ENCODE peak calls at places on chromosomes 12 and 14, in seven cellular contexts. One of them, this sample, is unnamed.

GRCh38 chr14:53151867-53152626 is 1.1 kb downstream of the DDHD1 start:
- DNase-seq in thoracic aorta: no peak
- DNase-seq in SJSA1: peak; percentile 53
- DNase-seq in endodermal cell: peak; percentile 80
- DNase-seq in A549: peak; percentile 89
- DNase-seq in epithelial cell of esophagus: peak; percentile 62
- DNase-seq in cardiac fibroblast: peak; percentile 54
- DNase-seq in this sample: peak; percentile 44

GRCh38 chr12:75959060-75959459 is 72.5 kb downstream of the PHLDA1 start:
- DNase-seq in A549: no peak
- DNase-seq in epithelial cell of esophagus: no peak
- DNase-seq in SJSA1: no peak
- DNase-seq in endodermal cell: no peak
- DNase-seq in cardiac fibroblast: no peak
- DNase-seq in thoracic aorta: no peak
- DNase-seq in this sample: no peak

GRCh38 chr14:35808076-35808657 is 928 bp downstream of the RALGAPA1 start:
- DNase-seq in cardiac fibroblast: peak; percentile 6
- DNase-seq in SJSA1: no peak
- DNase-seq in epithelial cell of esophagus: peak; percentile 72
- DNase-seq in thoracic aorta: no peak
- DNase-seq in endodermal cell: peak; percentile 68
- DNase-seq in A549: no peak
- DNase-seq in this sample: peak; percentile 35

GRCh38 chr12:43805149-43805856 is 814 bp downstream of the TWF1 start:
- DNase-seq in cardiac fibroblast: no peak
- DNase-seq in SJSA1: no peak
- DNase-seq in A549: peak; percentile 5
- DNase-seq in endodermal cell: no peak
- DNase-seq in thoracic aorta: no peak
- DNase-seq in epithelial cell of esophagus: no peak
- DNase-seq in this sample: no peak

GRCh38 chr14:105760691-105761344 is 234.4 kb downstream of the TMEM121 start:
- DNase-seq in SJSA1: no peak
- DNase-seq in epithelial cell of esophagus: no peak
- DNase-seq in A549: no peak
- DNase-seq in endodermal cell: no peak
- DNase-seq in cardiac fibroblast: no peak
- DNase-seq in thoracic aorta: no peak
- DNase-seq in this sample: no peak

GRCh38 chr14:93234798-93235197 is 27.7 kb downstream of the UBR7 start:
- DNase-seq in epithelial cell of esophagus: peak; percentile 96
- DNase-seq in endodermal cell: no peak
- DNase-seq in SJSA1: peak; percentile 85
- DNase-seq in cardiac fibroblast: peak; percentile 83
- DNase-seq in A549: peak; percentile 34
- DNase-seq in thoracic aorta: no peak
- DNase-seq in this sample: no peak

GRCh38 chr12:50022903-50023302 is 2.4 kb downstream of the RACGAP1 start:
- DNase-seq in A549: no peak
- DNase-seq in epithelial cell of esophagus: no peak
- DNase-seq in SJSA1: no peak
- DNase-seq in thoracic aorta: no peak
- DNase-seq in cardiac fibroblast: no peak
- DNase-seq in endodermal cell: no peak
- DNase-seq in this sample: no peak

GRCh38 chr14:99234366-99234765 is 37.6 kb downstream of the BCL11B start:
- DNase-seq in epithelial cell of esophagus: no peak
- DNase-seq in A549: no peak
- DNase-seq in SJSA1: no peak
- DNase-seq in cardiac fibroblast: no peak
- DNase-seq in endodermal cell: peak; percentile 69
- DNase-seq in thoracic aorta: no peak
- DNase-seq in this sample: no peak

GRCh38 chr14:69281450-69282169 is 21.7 kb downstream of the GALNT16 start:
- DNase-seq in A549: no peak
- DNase-seq in thoracic aorta: no peak
- DNase-seq in SJSA1: no peak
- DNase-seq in cardiac fibroblast: no peak
- DNase-seq in endodermal cell: peak; percentile 29
- DNase-seq in epithelial cell of esophagus: no peak
- DNase-seq in this sample: no peak

GRCh38 chr12:3295648-3296408 is 195.2 kb upstream of the PRMT8 start:
- DNase-seq in A549: no peak
- DNase-seq in epithelial cell of esophagus: no peak
- DNase-seq in cardiac fibroblast: peak; percentile 44
- DNase-seq in endodermal cell: no peak
- DNase-seq in thoracic aorta: no peak
- DNase-seq in SJSA1: no peak
- DNase-seq in this sample: no peak

GRCh38 chr14:103563089-103563620 is 395 bp downstream of the COA8 start:
- DNase-seq in cardiac fibroblast: peak; percentile 27
- DNase-seq in epithelial cell of esophagus: peak; percentile 67
- DNase-seq in SJSA1: no peak
- DNase-seq in thoracic aorta: no peak
- DNase-seq in endodermal cell: no peak
- DNase-seq in A549: peak; percentile 83
- DNase-seq in this sample: no peak

GRCh38 chr12:55730447-55730820 is 1.6 kb upstream of the CD63 start:
- DNase-seq in cardiac fibroblast: no peak
- DNase-seq in thoracic aorta: no peak
- DNase-seq in epithelial cell of esophagus: no peak
- DNase-seq in SJSA1: no peak
- DNase-seq in A549: no peak
- DNase-seq in endodermal cell: no peak
- DNase-seq in this sample: no peak

GRCh38 chr14:91352101-91352500 is 65.5 kb downstream of the CCDC88C start:
- DNase-seq in cardiac fibroblast: no peak
- DNase-seq in thoracic aorta: no peak
- DNase-seq in endodermal cell: peak; percentile 59
- DNase-seq in A549: no peak
- DNase-seq in SJSA1: no peak
- DNase-seq in epithelial cell of esophagus: no peak
- DNase-seq in this sample: no peak

GRCh38 chr14:91349481-91350074 is 68.0 kb downstream of the CCDC88C start:
- DNase-seq in endodermal cell: no peak
- DNase-seq in epithelial cell of esophagus: peak; percentile 51
- DNase-seq in A549: no peak
- DNase-seq in thoracic aorta: no peak
- DNase-seq in SJSA1: no peak
- DNase-seq in cardiac fibroblast: no peak
- DNase-seq in this sample: no peak

GRCh38 chr14:91350483-91350812 is 67.2 kb downstream of the CCDC88C start:
- DNase-seq in epithelial cell of esophagus: no peak
- DNase-seq in endodermal cell: no peak
- DNase-seq in thoracic aorta: no peak
- DNase-seq in cardiac fibroblast: no peak
- DNase-seq in SJSA1: no peak
- DNase-seq in A549: no peak
- DNase-seq in this sample: no peak

GRCh38 chr14:91351508-91351853 is 66.1 kb downstream of the CCDC88C start:
- DNase-seq in epithelial cell of esophagus: no peak
- DNase-seq in thoracic aorta: no peak
- DNase-seq in A549: no peak
- DNase-seq in SJSA1: no peak
- DNase-seq in endodermal cell: no peak
- DNase-seq in cardiac fibroblast: no peak
- DNase-seq in this sample: no peak

GRCh38 chr14:91350813-91351507 is 66.7 kb downstream of the CCDC88C start:
- DNase-seq in epithelial cell of esophagus: peak; percentile 25
- DNase-seq in cardiac fibroblast: no peak
- DNase-seq in A549: no peak
- DNase-seq in thoracic aorta: no peak
- DNase-seq in endodermal cell: no peak
- DNase-seq in SJSA1: no peak
- DNase-seq in this sample: no peak
- H3K4me3 ChIP-seq in epithelial cell of esophagus: no peak overlapping the region
- H3K4me3 ChIP-seq in cardiac fibroblast: no peak overlapping the region
- H3K4me3 ChIP-seq in A549: no peak overlapping the region
- H3K4me3 ChIP-seq in thoracic aorta: peak overlapping the region; percentile 27
- H3K4me3 ChIP-seq in endodermal cell: no peak overlapping the region
- H3K4me3 ChIP-seq in SJSA1: peak overlapping the region; percentile 36
- H3K4me3 ChIP-seq in this sample: no peak overlapping the region

DNA sequence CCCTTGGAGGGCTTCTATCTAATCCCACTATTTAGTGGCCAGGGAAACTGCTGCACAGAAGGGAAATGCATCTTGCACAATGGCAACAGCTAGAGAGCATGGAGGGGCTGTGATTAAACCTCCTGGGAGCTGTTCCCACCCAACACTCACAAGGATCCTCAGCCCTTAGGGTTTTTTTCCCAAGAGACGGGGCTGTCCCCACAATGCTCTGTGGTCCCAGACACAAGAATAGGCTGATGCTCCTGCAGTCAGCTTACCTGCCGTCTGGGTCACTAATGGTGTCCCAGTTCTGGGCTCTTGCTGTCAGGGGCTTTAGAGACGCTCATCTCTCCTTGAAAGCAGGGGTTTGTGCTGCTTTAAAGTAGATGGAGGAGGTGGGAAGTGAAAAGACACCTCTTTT is 4.6 kb downstream of the SERPINA1 start:
- DNase-seq in A549: no peak
- DNase-seq in cardiac fibroblast: no peak
- DNase-seq in thoracic aorta: no peak
- DNase-seq in epithelial cell of esophagus: no peak
- DNase-seq in endodermal cell: no peak
- DNase-seq in SJSA1: no peak
- DNase-seq in this sample: no peak
- H3K4me3 ChIP-seq in A549: no peak overlapping the region
- H3K4me3 ChIP-seq in cardiac fibroblast: no peak overlapping the region
- H3K4me3 ChIP-seq in thoracic aorta: no peak overlapping the region
- H3K4me3 ChIP-seq in epithelial cell of esophagus: no peak overlapping the region
- H3K4me3 ChIP-seq in endodermal cell: no peak overlapping the region
- H3K4me3 ChIP-seq in SJSA1: no peak overlapping the region
- H3K4me3 ChIP-seq in this sample: no peak overlapping the region

GRCh38 chr14:22553445-22553844 is 35.6 kb downstream of the DAD1 start:
- DNase-seq in A549: no peak
- DNase-seq in endodermal cell: no peak
- DNase-seq in thoracic aorta: no peak
- DNase-seq in SJSA1: no peak
- DNase-seq in cardiac fibroblast: no peak
- DNase-seq in epithelial cell of esophagus: no peak
- DNase-seq in this sample: no peak

GRCh38 chr14:22556990-22557623 is 31.9 kb downstream of the DAD1 start:
- DNase-seq in A549: peak; percentile 80
- DNase-seq in endodermal cell: peak; percentile 95
- DNase-seq in cardiac fibroblast: peak; percentile 81
- DNase-seq in SJSA1: peak; percentile 85
- DNase-seq in epithelial cell of esophagus: peak; percentile 72
- DNase-seq in thoracic aorta: no peak
- DNase-seq in this sample: peak; percentile 86

GRCh38 chr14:22555573-22556011 is 33.4 kb downstream of the DAD1 start:
- DNase-seq in endodermal cell: no peak
- DNase-seq in thoracic aorta: no peak
- DNase-seq in epithelial cell of esophagus: peak; percentile 63
- DNase-seq in SJSA1: no peak
- DNase-seq in cardiac fibroblast: peak; percentile 29
- DNase-seq in A549: no peak
- DNase-seq in this sample: no peak

GRCh38 chr14:22556021-22556989 is 32.7 kb downstream of the DAD1 start:
- DNase-seq in epithelial cell of esophagus: peak; percentile 94
- DNase-seq in thoracic aorta: no peak
- DNase-seq in A549: no peak
- DNase-seq in SJSA1: peak; percentile 82
- DNase-seq in cardiac fibroblast: peak; percentile 92
- DNase-seq in endodermal cell: no peak
- DNase-seq in this sample: no peak

DNA sequence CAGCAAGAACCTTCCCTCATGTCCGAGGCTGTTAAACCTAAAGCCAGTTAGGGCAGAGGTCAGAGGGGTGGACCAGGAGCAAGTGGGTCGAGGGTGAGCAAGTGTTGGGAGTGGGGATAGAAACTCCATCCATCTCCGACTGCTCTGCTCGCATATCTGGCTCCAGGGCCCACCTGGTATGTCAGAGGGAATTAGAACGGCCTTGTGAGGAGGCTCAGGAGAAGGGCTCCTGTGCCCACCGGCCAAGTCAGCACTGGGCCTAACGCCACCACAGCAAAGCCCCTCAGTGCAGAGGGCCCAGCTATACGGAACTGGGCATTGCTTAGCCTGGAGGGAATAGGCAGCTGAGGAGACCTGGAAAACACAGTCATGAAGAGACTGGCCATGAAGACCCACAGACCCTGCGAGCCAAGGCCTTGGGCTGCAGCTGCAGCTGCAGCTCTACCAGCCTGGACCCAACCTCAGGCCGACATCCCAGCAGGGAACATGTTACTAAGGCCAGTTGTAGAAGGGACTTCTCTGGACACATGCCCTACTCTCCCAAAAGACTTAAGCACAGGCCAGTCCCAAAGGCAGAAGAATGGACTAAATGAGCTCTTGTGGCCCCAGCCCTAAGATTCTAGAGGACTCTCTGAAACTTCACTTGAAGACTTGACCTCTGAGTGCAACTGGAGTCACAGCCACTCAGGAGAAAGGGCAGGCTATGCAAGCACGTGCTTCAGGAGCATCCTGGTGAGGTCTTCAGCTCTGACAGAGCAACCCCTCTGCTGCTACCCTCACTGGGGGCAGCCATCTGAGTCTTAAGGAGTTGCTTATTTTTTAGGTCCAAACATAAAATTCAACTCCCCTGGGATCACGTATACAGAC is 34.1 kb downstream of the DAD1 start:
- DNase-seq in thoracic aorta: no peak
- DNase-seq in cardiac fibroblast: no peak
- DNase-seq in endodermal cell: no peak
- DNase-seq in SJSA1: no peak
- DNase-seq in A549: no peak
- DNase-seq in epithelial cell of esophagus: no peak
- DNase-seq in this sample: no peak
- H3K4me3 ChIP-seq in thoracic aorta: no peak overlapping the region
- H3K4me3 ChIP-seq in cardiac fibroblast: no peak overlapping the region
- H3K4me3 ChIP-seq in endodermal cell: no peak overlapping the region
- H3K4me3 ChIP-seq in SJSA1: no peak overlapping the region
- H3K4me3 ChIP-seq in A549: no peak overlapping the region
- H3K4me3 ChIP-seq in epithelial cell of esophagus: no peak overlapping the region
- H3K4me3 ChIP-seq in this sample: no peak overlapping the region

DNA sequence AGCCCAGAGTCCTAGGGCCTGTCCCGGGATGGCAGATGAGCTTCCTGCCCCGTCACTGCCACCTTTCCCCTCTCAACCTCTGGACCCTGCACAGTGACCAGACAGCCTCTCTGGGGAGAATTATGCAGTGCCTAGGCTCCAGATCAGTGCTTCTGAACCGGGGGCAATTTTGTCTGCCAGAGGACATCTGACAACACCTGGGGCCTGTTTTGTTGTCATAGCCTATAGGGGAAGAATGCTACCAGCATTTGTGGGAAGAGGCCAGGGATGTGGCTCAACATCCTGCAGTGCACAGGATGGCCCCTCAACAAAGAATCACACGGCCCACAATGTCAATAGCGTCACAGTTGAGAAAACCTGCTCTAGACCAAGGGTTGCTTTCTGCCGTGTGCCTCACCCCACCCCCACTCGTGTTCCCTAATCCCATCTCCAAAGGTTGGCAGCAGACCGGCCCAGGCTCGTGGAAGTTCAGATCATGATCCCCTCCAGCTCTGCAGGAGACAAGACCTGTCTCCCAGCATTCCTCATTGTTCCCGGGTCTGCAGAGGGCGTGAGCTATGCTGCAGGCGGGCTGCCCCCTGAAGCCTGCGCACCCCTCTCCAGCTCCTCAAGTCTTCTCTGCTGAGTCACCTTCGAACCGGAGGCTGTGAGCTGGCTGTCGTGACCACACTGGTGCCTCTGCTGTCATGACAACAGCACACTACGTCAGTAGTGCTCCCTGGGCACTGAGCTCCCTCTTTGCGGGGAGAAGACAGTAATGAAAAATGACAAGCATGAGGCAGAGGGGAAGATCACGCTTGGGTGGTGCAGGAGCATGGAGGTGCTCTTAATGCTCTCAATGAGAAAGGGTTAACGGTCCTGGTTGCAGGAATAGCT is 2.0 kb upstream of the GAPDH start:
- DNase-seq in endodermal cell: peak; percentile 89
- DNase-seq in SJSA1: peak; percentile 96
- DNase-seq in cardiac fibroblast: peak; percentile 98
- DNase-seq in thoracic aorta: no peak
- DNase-seq in epithelial cell of esophagus: peak; percentile 90
- DNase-seq in A549: peak; percentile 89
- DNase-seq in this sample: peak; percentile 75
- H3K4me3 ChIP-seq in endodermal cell: peak overlapping the region; percentile 95
- H3K4me3 ChIP-seq in SJSA1: peak overlapping the region; percentile 85
- H3K4me3 ChIP-seq in cardiac fibroblast: peak overlapping the region; percentile 97
- H3K4me3 ChIP-seq in thoracic aorta: peak overlapping the region; percentile 93
- H3K4me3 ChIP-seq in epithelial cell of esophagus: no peak overlapping the region
- H3K4me3 ChIP-seq in A549: peak overlapping the region; percentile 97
- H3K4me3 ChIP-seq in this sample: peak overlapping the region; percentile 93

This sample was measured in Caco-2.